ENCODE peak calls at places on chromosomes 12 and 14, in eight cellular contexts. One of them, this sample, is unnamed.

GRCh38 chr12:6430124-6430989 is 14.4 kb upstream of the CD27 start:
- DNase-seq in GM23338: no peak
- DNase-seq in dorsolateral prefrontal cortex: peak
- DNase-seq in fibroblast of lung: peak
- DNase-seq in HL-60: peak
- DNase-seq in transverse colon: peak
- DNase-seq in neural progenitor cell: no peak
- DNase-seq in ovary: peak
- DNase-seq in this sample: peak

GRCh38 chr12:94798107-94798506 is 147.8 kb upstream of the TMCC3 start:
- DNase-seq in transverse colon: no peak
- DNase-seq in dorsolateral prefrontal cortex: no peak
- DNase-seq in fibroblast of lung: no peak
- DNase-seq in HL-60: no peak
- DNase-seq in ovary: no peak
- DNase-seq in GM23338: no peak
- DNase-seq in neural progenitor cell: no peak
- DNase-seq in this sample: no peak

GRCh38 chr12:101368016-101368415 is 39.6 kb downstream of the ARL1 start:
- DNase-seq in GM23338: no peak
- DNase-seq in fibroblast of lung: no peak
- DNase-seq in transverse colon: no peak
- DNase-seq in HL-60: no peak
- DNase-seq in dorsolateral prefrontal cortex: no peak
- DNase-seq in neural progenitor cell: no peak
- DNase-seq in ovary: no peak
- DNase-seq in this sample: no peak

GRCh38 chr12:69998011-69998410 is 173.0 kb downstream of the MYRFL start:
- DNase-seq in ovary: no peak
- DNase-seq in GM23338: no peak
- DNase-seq in transverse colon: no peak
- DNase-seq in HL-60: no peak
- DNase-seq in dorsolateral prefrontal cortex: no peak
- DNase-seq in fibroblast of lung: no peak
- DNase-seq in neural progenitor cell: no peak
- DNase-seq in this sample: no peak

GRCh38 chr12:59004466-59004865 is 84.2 kb upstream of the LRIG3 start:
- DNase-seq in dorsolateral prefrontal cortex: no peak
- DNase-seq in fibroblast of lung: no peak
- DNase-seq in transverse colon: no peak
- DNase-seq in ovary: no peak
- DNase-seq in HL-60: no peak
- DNase-seq in GM23338: no peak
- DNase-seq in neural progenitor cell: no peak
- DNase-seq in this sample: peak

GRCh38 chr12:118098911-118099671 is 4.7 kb downstream of the VSIG10 start:
- DNase-seq in fibroblast of lung: no peak
- DNase-seq in transverse colon: peak
- DNase-seq in ovary: no peak
- DNase-seq in HL-60: no peak
- DNase-seq in dorsolateral prefrontal cortex: no peak
- DNase-seq in GM23338: no peak
- DNase-seq in neural progenitor cell: no peak
- DNase-seq in this sample: no peak

GRCh38 chr14:103558071-103558882 is 4.2 kb downstream of the BAG5 start:
- DNase-seq in neural progenitor cell: no peak
- DNase-seq in fibroblast of lung: peak
- DNase-seq in dorsolateral prefrontal cortex: no peak
- DNase-seq in transverse colon: no peak
- DNase-seq in HL-60: no peak
- DNase-seq in GM23338: no peak
- DNase-seq in ovary: no peak
- DNase-seq in this sample: no peak

GRCh38 chr14:65251213-65251612 is 148.9 kb upstream of the MAX start:
- DNase-seq in fibroblast of lung: peak
- DNase-seq in ovary: no peak
- DNase-seq in neural progenitor cell: no peak
- DNase-seq in GM23338: no peak
- DNase-seq in HL-60: peak
- DNase-seq in dorsolateral prefrontal cortex: no peak
- DNase-seq in transverse colon: no peak
- DNase-seq in this sample: no peak

GRCh38 chr14:102828201-102828600 is 51.0 kb downstream of the TRAF3 start:
- DNase-seq in GM23338: no peak
- DNase-seq in dorsolateral prefrontal cortex: no peak
- DNase-seq in fibroblast of lung: no peak
- DNase-seq in neural progenitor cell: no peak
- DNase-seq in transverse colon: no peak
- DNase-seq in HL-60: no peak
- DNase-seq in ovary: no peak
- DNase-seq in this sample: no peak

GRCh38 chr14:98623806-98624430 is 648.1 kb downstream of the BCL11B start:
- DNase-seq in ovary: no peak
- DNase-seq in neural progenitor cell: no peak
- DNase-seq in HL-60: no peak
- DNase-seq in GM23338: no peak
- DNase-seq in transverse colon: no peak
- DNase-seq in dorsolateral prefrontal cortex: no peak
- DNase-seq in fibroblast of lung: peak
- DNase-seq in this sample: no peak

GRCh38 chr14:92646952-92647461 is 101.4 kb downstream of the LGMN start:
- DNase-seq in dorsolateral prefrontal cortex: no peak
- DNase-seq in fibroblast of lung: peak
- DNase-seq in ovary: no peak
- DNase-seq in transverse colon: peak
- DNase-seq in HL-60: no peak
- DNase-seq in GM23338: no peak
- DNase-seq in neural progenitor cell: no peak
- DNase-seq in this sample: peak
- TF ChIP-seq CTCF in dorsolateral prefrontal cortex: no peak
- TF ChIP-seq CTCF in fibroblast of lung: no peak
- TF ChIP-seq CTCF in ovary: no peak
- TF ChIP-seq CTCF in transverse colon: no peak
- TF ChIP-seq CTCF in HL-60: no peak
- TF ChIP-seq CTCF in GM23338: no peak
- TF ChIP-seq CTCF in neural progenitor cell: no peak
- TF ChIP-seq CTCF in this sample: no peak

DNA sequence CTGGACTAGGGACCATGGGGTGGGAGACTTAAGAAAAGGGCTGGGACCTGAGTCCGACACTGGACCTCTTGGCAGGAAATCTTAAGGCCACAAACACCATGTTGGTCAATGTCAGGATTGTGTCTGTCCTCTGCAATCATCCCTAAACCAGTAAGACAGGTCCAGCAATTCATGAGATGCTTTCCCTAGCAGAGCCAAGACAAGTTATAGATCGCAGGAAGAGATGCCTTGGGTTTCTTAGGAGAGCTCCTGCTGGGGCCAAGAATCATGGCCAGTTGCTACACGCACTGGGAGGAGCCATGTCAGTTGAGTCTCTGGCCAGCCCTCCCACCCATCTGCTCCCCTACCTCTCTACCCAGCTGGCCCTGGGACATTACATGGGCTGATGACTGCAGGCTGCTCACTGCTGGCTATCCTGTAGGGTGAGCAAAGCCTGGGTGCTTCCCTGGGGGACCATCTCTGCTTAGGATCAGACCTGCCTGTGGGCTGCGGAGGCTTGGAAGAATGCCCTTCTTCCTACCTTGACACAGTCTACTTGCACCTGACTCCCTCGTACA is 14.2 kb downstream of the PLEKHH1 start:
- DNase-seq in GM23338: no peak
- DNase-seq in neural progenitor cell: no peak
- DNase-seq in HL-60: no peak
- DNase-seq in ovary: no peak
- DNase-seq in transverse colon: no peak
- DNase-seq in dorsolateral prefrontal cortex: no peak
- DNase-seq in fibroblast of lung: no peak
- DNase-seq in this sample: no peak
- H3K4me3 ChIP-seq in GM23338: no peak
- H3K4me3 ChIP-seq in neural progenitor cell: no peak
- H3K4me3 ChIP-seq in HL-60: no peak
- H3K4me3 ChIP-seq in ovary: no peak
- H3K4me3 ChIP-seq in transverse colon: no peak
- H3K4me3 ChIP-seq in dorsolateral prefrontal cortex: no peak
- H3K4me3 ChIP-seq in fibroblast of lung: no peak
- H3K4me3 ChIP-seq in this sample: no peak

GRCh38 chr12:15527201-15527782 is 205.0 kb downstream of the PTPRO start:
- DNase-seq in fibroblast of lung: peak
- DNase-seq in neural progenitor cell: peak
- DNase-seq in HL-60: no peak
- DNase-seq in transverse colon: peak
- DNase-seq in dorsolateral prefrontal cortex: peak
- DNase-seq in ovary: no peak
- DNase-seq in GM23338: peak
- DNase-seq in this sample: no peak
- TF ChIP-seq CTCF in fibroblast of lung: peak
- TF ChIP-seq CTCF in neural progenitor cell: peak
- TF ChIP-seq CTCF in HL-60: no peak
- TF ChIP-seq CTCF in transverse colon: no peak
- TF ChIP-seq CTCF in dorsolateral prefrontal cortex: no peak
- TF ChIP-seq CTCF in ovary: no peak
- TF ChIP-seq CTCF in GM23338: peak
- TF ChIP-seq CTCF in this sample: peak

DNA sequence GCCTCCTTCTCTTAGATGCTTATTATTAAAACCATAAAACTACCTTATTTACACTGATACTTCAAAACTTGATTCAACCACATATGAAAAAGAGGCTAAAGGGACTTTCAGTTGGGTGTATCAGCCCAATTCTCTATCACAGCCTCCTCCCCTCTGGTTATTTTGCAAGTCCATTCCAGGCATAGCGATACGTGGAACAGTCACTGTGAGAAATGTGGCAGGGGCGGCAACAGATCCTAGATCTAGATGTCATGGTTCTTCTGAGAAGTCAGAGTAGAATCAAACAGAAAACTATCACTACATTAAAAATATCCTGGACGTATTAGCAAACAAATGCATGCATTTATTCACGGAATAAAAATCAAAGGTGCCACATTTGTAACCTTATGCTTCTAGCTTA is 83.2 kb downstream of the RALGAPA1 start:
- DNase-seq in ovary: no peak
- DNase-seq in GM23338: no peak
- DNase-seq in dorsolateral prefrontal cortex: no peak
- DNase-seq in transverse colon: no peak
- DNase-seq in neural progenitor cell: no peak
- DNase-seq in HL-60: no peak
- DNase-seq in fibroblast of lung: no peak
- DNase-seq in this sample: no peak
- H3K4me3 ChIP-seq in ovary: no peak
- H3K4me3 ChIP-seq in GM23338: no peak
- H3K4me3 ChIP-seq in dorsolateral prefrontal cortex: no peak
- H3K4me3 ChIP-seq in transverse colon: no peak
- H3K4me3 ChIP-seq in neural progenitor cell: no peak
- H3K4me3 ChIP-seq in HL-60: no peak
- H3K4me3 ChIP-seq in fibroblast of lung: no peak
- H3K4me3 ChIP-seq in this sample: no peak

GRCh38 chr14:89372156-89372555 is 44.9 kb downstream of the FOXN3 start:
- DNase-seq in ovary: no peak
- DNase-seq in transverse colon: no peak
- DNase-seq in dorsolateral prefrontal cortex: no peak
- DNase-seq in neural progenitor cell: no peak
- DNase-seq in HL-60: no peak
- DNase-seq in GM23338: no peak
- DNase-seq in fibroblast of lung: peak
- DNase-seq in this sample: no peak

GRCh38 chr14:89368490-89369477 is 48.2 kb downstream of the FOXN3 start:
- DNase-seq in neural progenitor cell: no peak
- DNase-seq in dorsolateral prefrontal cortex: no peak
- DNase-seq in HL-60: no peak
- DNase-seq in fibroblast of lung: no peak
- DNase-seq in transverse colon: no peak
- DNase-seq in GM23338: no peak
- DNase-seq in ovary: no peak
- DNase-seq in this sample: no peak

GRCh38 chr14:89371600-89371999 is 45.4 kb downstream of the FOXN3 start:
- DNase-seq in dorsolateral prefrontal cortex: no peak
- DNase-seq in ovary: no peak
- DNase-seq in fibroblast of lung: no peak
- DNase-seq in neural progenitor cell: no peak
- DNase-seq in GM23338: no peak
- DNase-seq in HL-60: no peak
- DNase-seq in transverse colon: no peak
- DNase-seq in this sample: no peak

GRCh38 chr14:89369656-89370055 is 47.4 kb downstream of the FOXN3 start:
- DNase-seq in dorsolateral prefrontal cortex: no peak
- DNase-seq in HL-60: no peak
- DNase-seq in fibroblast of lung: no peak
- DNase-seq in GM23338: no peak
- DNase-seq in ovary: no peak
- DNase-seq in neural progenitor cell: no peak
- DNase-seq in transverse colon: no peak
- DNase-seq in this sample: no peak

DNA sequence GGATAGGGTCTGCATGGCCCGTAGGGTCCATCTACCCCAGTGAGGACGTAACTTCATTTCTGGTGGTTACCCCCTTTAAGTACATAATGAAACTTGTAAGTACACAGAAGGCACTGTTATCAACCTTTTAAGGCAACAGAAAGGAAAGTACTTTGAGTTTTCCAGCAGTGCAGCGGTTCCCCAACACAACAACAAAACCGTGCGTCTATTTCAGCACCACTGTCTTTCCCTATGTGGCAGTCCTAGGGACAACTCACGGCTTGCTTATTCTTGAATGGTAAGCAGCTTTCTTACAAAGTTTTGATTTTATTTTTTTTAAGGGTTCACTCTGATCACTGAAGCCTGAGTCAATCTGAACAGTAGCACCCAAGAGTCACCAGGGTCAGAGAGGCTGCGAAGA is 46.3 kb downstream of the FOXN3 start:
- DNase-seq in ovary: no peak
- DNase-seq in HL-60: no peak
- DNase-seq in transverse colon: no peak
- DNase-seq in dorsolateral prefrontal cortex: no peak
- DNase-seq in GM23338: no peak
- DNase-seq in fibroblast of lung: no peak
- DNase-seq in neural progenitor cell: no peak
- DNase-seq in this sample: no peak
- TF ChIP-seq CTCF in ovary: no peak
- TF ChIP-seq CTCF in HL-60: no peak
- TF ChIP-seq CTCF in transverse colon: no peak
- TF ChIP-seq CTCF in dorsolateral prefrontal cortex: no peak
- TF ChIP-seq CTCF in GM23338: no peak
- TF ChIP-seq CTCF in fibroblast of lung: no peak
- TF ChIP-seq CTCF in neural progenitor cell: no peak
- TF ChIP-seq CTCF in this sample: no peak